ENCODE peak calls at places on chromosome 1, in five cellular contexts. U, L, N, Z and P are unnamed samples. For H3K36me3, the result is how much of the 10 kb centered on the place peaks cover.

GRCh38 chr1:34792868-34793727 is at the start of gene GJA4:
- DNase-seq in U (no peak), L (no peak), N (no peak), Z (no peak), P (peak)

GRCh38 chr1:44705938-44706337 is 25.0 kb downstream of the RNU5D-1 start:
- DNase-seq in U (no peak), L (no peak), N (no peak), Z (no peak), P (no peak)

GRCh38 chr1:155648207-155649147 is 38.5 kb downstream of the MSTO1 start:
- DNase-seq in U (peak), L (peak), N (no peak), Z (no peak), P (peak)

GRCh38 chr1:85371021-85371420 is 93.9 kb downstream of the DDAH1 start:
- DNase-seq in U (no peak), L (no peak), N (no peak), Z (no peak), P (no peak)

GRCh38 chr1:23088027-23088426 is 68.8 kb downstream of the KDM1A start:
- DNase-seq in U (no peak), L (no peak), N (no peak), Z (no peak), P (no peak)

GRCh38 chr1:201217146-201217545 is 26.5 kb downstream of the IGFN1 start:
- DNase-seq in U (no peak), L (no peak), N (no peak), Z (peak), P (no peak)

GRCh38 chr1:240018617-240019016 is 73.1 kb upstream of the FMN2 start:
- DNase-seq in U (no peak), L (no peak), N (no peak), Z (no peak), P (no peak)

GRCh38 chr1:24009406-24009805 is 29.3 kb upstream of the SRSF10 start:
- DNase-seq in U (peak), L (no peak), N (no peak), Z (no peak), P (no peak)

GRCh38 chr1:45037456-45037855 is 25.4 kb downstream of the UROD start:
- DNase-seq in U (no peak), L (no peak), N (no peak), Z (no peak), P (no peak)

GRCh38 chr1:92404661-92405060 is 82.1 kb downstream of the GFI1 start:
- DNase-seq in U (peak), L (no peak), N (no peak), Z (no peak), P (no peak)

GRCh38 chr1:243495442-243496172 is 239.8 kb downstream of the SDCCAG8 start:
- DNase-seq in U (no peak), L (no peak), N (no peak), Z (no peak), P (peak)

GRCh38 chr1:169546087-169546995 is 39.9 kb downstream of the F5 start:
- DNase-seq in U (peak), L (peak), N (peak), Z (peak), P (peak)

GRCh38 chr1:221637641-221638041 is 104.2 kb downstream of the DUSP10 start:
- DNase-seq in U (no peak), L (no peak), N (no peak), Z (no peak), P (no peak)

GRCh38 chr1:202005958-202006357 is 4.4 kb upstream of the ELF3 start:
- DNase-seq in U (no peak), L (no peak), N (no peak), Z (no peak), P (peak)

GRCh38 chr1:116508984-116509980 is 61.5 kb downstream of the CD58 start:
- DNase-seq in U (peak), L (no peak), N (no peak), Z (no peak), P (no peak)

GRCh38 chr1:1157914-1158710 is 15.6 kb upstream of the TTLL10 start:
- DNase-seq in U (no peak), L (peak), N (peak), Z (peak), P (peak)

GRCh38 chr1:89632213-89633102 is 462 bp upstream of the LRRC8C start:
- DNase-seq in U (no peak), L (peak), N (peak), Z (peak), P (peak)

GRCh38 chr1:177270863-177271262 is 100.1 kb downstream of the BRINP2 start:
- DNase-seq in U (no peak), L (no peak), N (no peak), Z (no peak), P (no peak)

GRCh38 chr1:21620461-21620860 is 48.7 kb downstream of the RAP1GAP start:
- DNase-seq in U (no peak), L (no peak), N (no peak), Z (no peak), P (no peak)

GRCh38 chr1:211326528-211327340 is at the start of gene TRAF5:
- DNase-seq in U (no peak), L (peak), N (peak), Z (peak), P (peak)

GRCh38 chr1:2986549-2987305 is 34.5 kb upstream of the ACTRT2 start:
- DNase-seq in U (no peak), L (no peak), N (no peak), Z (no peak), P (no peak)

GRCh38 chr1:12539705-12540579 is 78.1 kb downstream of the DHRS3 start:
- DNase-seq in U (peak), L (peak), N (peak), Z (peak), P (peak)

GRCh38 chr1:67850611-67851075 is 17.4 kb upstream of the GNG12 start:
- DNase-seq in U (peak), L (peak), N (peak), Z (peak), P (no peak)

GRCh38 chr1:240030236-240030635 is 61.4 kb upstream of the FMN2 start:
- DNase-seq in U (no peak), L (no peak), N (no peak), Z (no peak), P (no peak)

GRCh38 chr1:86395771-86396502 is at the start of gene ODF2L:
- DNase-seq in U (peak), L (peak), N (peak), Z (peak), P (peak)

DNA sequence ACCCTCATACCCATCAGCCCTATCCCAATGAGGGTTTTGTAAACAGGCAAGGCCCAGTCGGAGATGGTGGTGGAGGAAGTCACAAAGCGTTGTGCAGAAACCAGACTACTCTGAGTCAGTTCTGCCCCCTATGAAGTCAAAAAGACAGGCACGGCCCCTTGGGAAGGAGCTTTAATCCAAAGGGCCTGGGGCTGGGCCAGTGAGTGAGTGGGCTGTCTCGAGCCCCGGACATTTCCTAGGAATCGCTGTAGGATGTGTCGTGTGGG is 442 bp upstream of the AHCYL1 start:
- DNase-seq in U (no peak), L (peak), N (no peak), Z (no peak), P (no peak)
- H3K4me3 ChIP-seq in U (no peak), L (no peak), N (peak), Z (no peak), P (no peak)

GRCh38 chr1:224138198-224138597 is 24.3 kb downstream of the FBXO28 start:
- DNase-seq in U (no peak), L (no peak), N (no peak), Z (no peak), P (no peak)
- H3K36me3 ChIP-seq in U (under half), L (half or more), N (under half), Z (under half), P (under half)

GRCh38 chr1:5456090-5456789 is 536.0 kb downstream of the NPHP4 start:
- DNase-seq in U (no peak), L (no peak), N (no peak), Z (no peak), P (no peak)
- H3K4me3 ChIP-seq in U (no peak), L (no peak), N (no peak), Z (no peak), P (no peak)

GRCh38 chr1:25831569-25832196 is 11.9 kb downstream of the MTFR1L start:
- DNase-seq in U (no peak), L (no peak), N (no peak), Z (no peak), P (no peak)

GRCh38 chr1:25829046-25829445 is 9.3 kb downstream of the MTFR1L start:
- DNase-seq in U (no peak), L (no peak), N (no peak), Z (no peak), P (no peak)

GRCh38 chr1:25826571-25826970 is 6.8 kb downstream of the MTFR1L start:
- DNase-seq in U (no peak), L (no peak), N (no peak), Z (no peak), P (no peak)

GRCh38 chr1:25825605-25826004 is 5.9 kb downstream of the MTFR1L start:
- DNase-seq in U (no peak), L (no peak), N (no peak), Z (no peak), P (no peak)

DNA sequence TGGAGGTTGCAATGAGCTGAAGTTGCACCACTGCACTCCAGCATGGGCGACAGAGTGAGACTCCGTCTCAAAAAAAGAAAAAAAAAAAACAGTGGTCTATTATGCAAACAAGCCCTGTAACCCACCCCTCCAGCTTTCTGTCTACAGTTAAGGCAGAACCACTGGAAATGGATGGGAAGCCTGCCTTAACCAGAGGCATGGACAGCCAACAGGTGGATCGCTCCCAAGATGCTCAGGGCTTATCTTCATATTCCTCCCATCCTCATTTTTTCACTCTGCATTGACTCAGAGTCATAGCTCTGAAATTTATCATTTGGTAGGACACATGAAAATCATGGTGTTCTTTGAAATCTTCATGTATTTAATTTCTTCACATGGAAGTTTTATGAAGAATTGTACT is 8.7 kb downstream of the MTFR1L start:
- DNase-seq in U (no peak), L (no peak), N (no peak), Z (no peak), P (no peak)
- H3K36me3 ChIP-seq in U (under half), L (half or more), N (under half), Z (under half), P (under half)

DNA sequence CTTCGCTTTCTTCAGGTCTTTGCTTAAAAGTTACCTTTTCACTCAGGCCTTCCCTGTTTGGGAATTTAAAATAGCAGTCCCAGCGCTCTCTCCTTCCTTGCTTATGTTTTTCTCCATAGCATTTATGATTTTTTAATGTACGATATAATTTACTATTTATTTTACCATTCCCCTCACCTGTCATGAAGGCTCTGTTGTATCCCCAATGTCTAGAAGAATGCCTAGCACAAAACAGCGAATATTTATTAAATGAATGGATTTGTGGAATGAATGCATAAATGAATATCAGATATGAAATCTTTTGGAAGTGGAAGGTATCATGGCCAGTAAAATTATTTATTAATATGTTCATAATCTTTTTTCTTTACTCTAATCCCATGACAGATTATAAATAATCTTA is 402 bp upstream of the OSBPL9 start:
- DNase-seq in U (no peak), L (no peak), N (no peak), Z (no peak), P (no peak)
- H3K4me3 ChIP-seq in U (peak), L (peak), N (peak), Z (peak), P (peak)

DNA sequence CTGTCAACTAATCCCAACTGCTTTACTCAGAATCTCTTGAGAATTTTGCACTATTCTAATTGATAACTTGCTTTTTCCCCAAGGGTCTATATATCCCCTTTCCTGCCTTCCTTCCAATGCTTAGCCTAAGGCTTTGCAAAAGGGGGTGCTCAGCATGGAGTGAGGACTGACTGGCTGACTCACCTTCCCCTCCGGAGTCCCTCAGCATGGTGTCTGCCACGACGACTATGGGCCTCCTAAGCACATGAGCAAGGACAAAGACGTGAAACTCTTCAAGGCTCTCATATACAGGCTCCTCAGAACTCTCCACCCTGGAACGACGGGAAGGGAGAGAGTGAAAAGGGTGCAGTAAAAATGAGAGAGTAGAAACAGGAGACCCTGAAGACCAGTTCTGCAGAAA is 13.2 kb upstream of the MTMR11 start:
- DNase-seq in U (no peak), L (no peak), N (no peak), Z (no peak), P (no peak)
- H3K36me3 ChIP-seq in U (under half), L (half or more), N (under half), Z (under half), P (under half)

GRCh38 chr1:228016653-228017355 is 10.0 kb downstream of the WNT3A start:
- DNase-seq in U (no peak), L (no peak), N (no peak), Z (peak), P (peak)

GRCh38 chr1:228017356-228018124 is 10.7 kb downstream of the WNT3A start:
- DNase-seq in U (no peak), L (no peak), N (no peak), Z (no peak), P (no peak)

GRCh38 chr1:228018961-228019721 is 12.3 kb downstream of the WNT3A start:
- DNase-seq in U (no peak), L (no peak), N (no peak), Z (no peak), P (peak)

GRCh38 chr1:228016181-228016510 is 9.3 kb downstream of the WNT3A start:
- DNase-seq in U (no peak), L (no peak), N (no peak), Z (no peak), P (peak)

GRCh38 chr1:228018125-228018398 is 11.3 kb downstream of the WNT3A start:
- DNase-seq in U (no peak), L (no peak), N (no peak), Z (no peak), P (peak)
- H3K4me3 ChIP-seq in U (no peak), L (no peak), N (no peak), Z (no peak), P (no peak)

GRCh38 chr1:156747737-156748669 is 3.5 kb downstream of the HDGF start:
- DNase-seq in U (no peak), L (no peak), N (no peak), Z (no peak), P (peak)
- H3K36me3 ChIP-seq in U (under half), L (under half), N (under half), Z (under half), P (under half)

DNA sequence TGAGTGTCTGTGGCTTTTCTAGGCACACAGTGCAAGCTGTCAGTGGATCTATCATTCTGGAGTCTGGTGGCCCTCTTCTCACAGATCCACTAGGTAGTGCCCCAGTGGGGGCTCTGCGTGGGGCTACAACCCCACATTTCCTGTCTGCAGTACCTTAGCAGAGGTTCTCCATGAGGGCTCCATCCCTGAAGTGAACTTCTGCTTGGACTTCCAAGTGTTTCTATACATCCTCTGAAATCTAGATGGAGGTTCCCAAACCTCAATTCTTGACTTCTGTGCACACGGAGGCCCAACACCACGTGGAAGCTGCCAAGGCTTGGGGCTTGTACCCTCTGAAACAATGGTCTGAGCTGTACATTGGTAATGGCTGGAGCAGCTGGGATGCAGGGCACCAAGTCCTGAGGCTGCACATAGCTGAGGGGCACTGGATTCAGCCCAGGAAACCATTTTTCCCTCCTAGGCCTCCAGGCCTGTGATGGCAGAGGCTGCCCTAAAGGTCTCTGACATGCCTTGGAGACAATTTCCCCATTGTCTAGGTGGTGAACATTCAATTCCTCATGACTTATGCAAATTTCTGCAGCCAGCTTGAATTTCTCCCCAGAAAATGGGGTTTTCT is 29.2 kb upstream of the TSNAX start:
- DNase-seq in U (no peak), L (no peak), N (no peak), Z (no peak), P (no peak)
- H3K4me3 ChIP-seq in U (no peak), L (no peak), N (no peak), Z (no peak), P (no peak)